ENCODE peak calls at places on chromosomes 7 and 10, in five cellular contexts. M is cerebellum, A is left colon, H is DMS153, C is cardiac fibroblast. Y is an unnamed sample.

GRCh38 chr7:77940647-77941046 is 142.1 kb downstream of the PHTF2 start:
- DNase-seq in H (no peak), A (no peak), C (peak; percentile 62), M (peak; percentile 13), Y (no peak)

GRCh38 chr10:47047577-47048532 is 136.6 kb downstream of the PTPN20 start:
- DNase-seq in H (peak; percentile 14), A (peak; percentile 45), C (peak; percentile 81), M (no peak), Y (no peak)

GRCh38 chr10:79127151-79127961 is 58.6 kb downstream of the ZMIZ1 start:
- DNase-seq in A (peak; percentile 75), M (no peak), C (peak; percentile 93), H (peak; percentile 57), Y (no peak)

GRCh38 chr7:72321637-72322036 is 90.5 kb downstream of the CALN1 start:
- DNase-seq in A (no peak), M (no peak), H (no peak), C (no peak), Y (no peak)

GRCh38 chr10:103254538-103255325 is 9.0 kb downstream of the RPEL1 start:
- DNase-seq in A (no peak), H (no peak), C (no peak), M (no peak), Y (no peak)

GRCh38 chr10:79084972-79085597 is 16.3 kb downstream of the ZMIZ1 start:
- DNase-seq in C (no peak), H (no peak), A (no peak), M (no peak), Y (no peak)

GRCh38 chr10:129389194-129389593 is 77.8 kb upstream of the MGMT start:
- DNase-seq in H (no peak), M (no peak), A (no peak), C (no peak), Y (no peak)

GRCh38 chr10:129057856-129058663 is 409.0 kb upstream of the MGMT start:
- DNase-seq in C (no peak), H (no peak), A (peak; percentile 60), M (no peak), Y (no peak)

GRCh38 chr10:13624630-13625029 is 37.9 kb downstream of the PRPF18 start:
- DNase-seq in A (no peak), C (no peak), M (no peak), H (no peak), Y (no peak)

GRCh38 chr10:132449051-132449825 is 52.2 kb downstream of the PWWP2B start:
- DNase-seq in H (no peak), A (peak; percentile 79), M (no peak), C (no peak), Y (no peak)

GRCh38 chr7:5754981-5755599 is 26.4 kb downstream of the RNF216 start:
- DNase-seq in C (no peak), M (no peak), A (no peak), H (no peak), Y (no peak)

GRCh38 chr7:158422551-158423189 is 165.0 kb downstream of the PTPRN2 start:
- DNase-seq in A (no peak), H (no peak), C (no peak), M (no peak), Y (no peak)

GRCh38 chr7:156101355-156101754 is 289.1 kb upstream of the SHH start:
- DNase-seq in C (no peak), M (no peak), H (no peak), A (no peak), Y (no peak)

GRCh38 chr10:119981826-119982225 is 89.3 kb downstream of the SEC23IP start:
- DNase-seq in H (no peak), M (no peak), C (no peak), A (no peak), Y (no peak)

GRCh38 chr10:132302911-132303310 is 4.8 kb downstream of the STK32C start:
- DNase-seq in A (no peak), H (no peak), C (no peak), M (no peak), Y (peak; percentile 29)

GRCh38 chr10:132861116-132861691 is 75.3 kb upstream of the NKX6-2 start:
- DNase-seq in A (peak; percentile 8), H (no peak), M (no peak), C (no peak), Y (peak; percentile 72)

GRCh38 chr10:121519411-121519810 is 78.8 kb downstream of the FGFR2 start:
- DNase-seq in C (no peak), M (no peak), H (no peak), A (no peak), Y (no peak)

GRCh38 chr10:44975487-44976331 is 2.9 kb downstream of the DEPP1 start:
- DNase-seq in H (peak; percentile 78), C (peak; percentile 92), A (peak; percentile 60), M (no peak), Y (no peak)

GRCh38 chr7:155738104-155738503 is 74.2 kb downstream of the SHH start:
- DNase-seq in A (no peak), C (no peak), M (no peak), H (no peak), Y (no peak)

GRCh38 chr7:50696810-50697582 is 85.7 kb downstream of the GRB10 start:
- DNase-seq in C (no peak), M (no peak), H (no peak), A (no peak), Y (no peak)

GRCh38 chr10:17021661-17022060 is 108.0 kb downstream of the CUBN start:
- DNase-seq in H (no peak), A (no peak), C (no peak), M (no peak), Y (no peak)

GRCh38 chr7:55018361-55019328 is at the start of gene EGFR:
- DNase-seq in A (peak; percentile 87), M (peak; percentile 24), H (no peak), C (peak; percentile 86), Y (no peak)

GRCh38 chr10:47115322-47115721 is 184.7 kb upstream of the GDF10 start:
- DNase-seq in M (no peak), A (no peak), C (no peak), H (no peak), Y (no peak)

GRCh38 chr7:28052933-28053332 is 127.7 kb downstream of the JAZF1 start:
- DNase-seq in H (no peak), C (peak; percentile 41), M (no peak), A (no peak), Y (no peak)

GRCh38 chr7:132738254-132738653 is 162.0 kb upstream of the PLXNA4 start:
- DNase-seq in M (no peak), C (peak; percentile 72), H (no peak), A (no peak), Y (no peak)

GRCh38 chr7:147708871-147709270 is 881.7 kb upstream of the C7orf33 start:
- DNase-seq in A (no peak), H (no peak), C (no peak), M (no peak), Y (no peak)

GRCh38 chr10:62554632-62555199 is 180.5 kb downstream of the ZNF365 start:
- DNase-seq in M (peak; percentile 40), H (peak; percentile 1), C (peak; percentile 67), A (no peak), Y (no peak)